ENCODE peak calls at places on chromosomes 11 and 22, in nine cellular contexts. O is AG09309, E is hepatocyte, Y is uterus, B is left lung, S is tibial nerve, G is foreskin fibroblast, U is body of pancreas, V is brain microvascular endothelial cell. M is an unnamed sample.

GRCh38 chr11:130103296-130103814 is 33.7 kb downstream of the APLP2 start:
- DNase-seq in E (peak), U (no peak), Y (no peak), V (peak), S (peak), O (peak), B (no peak), G (peak), M (peak)

GRCh38 chr11:96257972-96258951 is 84.7 kb downstream of the MAML2 start:
- DNase-seq in O (no peak), E (no peak), U (no peak), B (no peak), G (no peak), V (no peak), Y (no peak), S (no peak), M (no peak)

GRCh38 chr22:20904980-20905355 is 12.2 kb upstream of the CRKL start:
- DNase-seq in G (no peak), U (no peak), B (no peak), V (no peak), Y (no peak), E (no peak), O (no peak), S (no peak), M (no peak)

GRCh38 chr22:43402128-43402527 is 9.7 kb upstream of the MPPED1 start:
- DNase-seq in B (no peak), E (no peak), Y (no peak), S (no peak), V (no peak), U (no peak), O (no peak), G (no peak), M (no peak)

GRCh38 chr22:50102946-50103345 is 13.1 kb downstream of the MOV10L1 start:
- DNase-seq in Y (no peak), E (no peak), B (no peak), U (no peak), O (no peak), V (no peak), G (no peak), S (no peak), M (no peak)

GRCh38 chr11:132579686-132580085 is 952.6 kb downstream of the OPCML start:
- DNase-seq in V (no peak), S (no peak), Y (no peak), G (no peak), U (no peak), B (no peak), O (no peak), E (no peak), M (no peak)

GRCh38 chr11:40384991-40385390 is 1074.5 kb downstream of the LRRC4C start:
- DNase-seq in U (no peak), G (peak), S (no peak), Y (no peak), V (no peak), O (peak), E (no peak), B (no peak), M (peak)

GRCh38 chr11:11332141-11332710 is 20.8 kb downstream of the CSNK2A3 start:
- DNase-seq in U (no peak), G (no peak), Y (no peak), V (no peak), B (no peak), E (no peak), S (no peak), O (no peak), M (no peak)

GRCh38 chr11:46278387-46279173 is 1.1 kb downstream of the CREB3L1 start:
- DNase-seq in G (no peak), Y (peak), S (no peak), B (peak), U (peak), E (peak), V (peak), O (no peak), M (peak)

GRCh38 chr22:29879738-29880137 is 3.2 kb upstream of the MTMR3 start:
- DNase-seq in B (no peak), S (no peak), Y (no peak), U (no peak), G (no peak), O (no peak), V (no peak), E (no peak), M (no peak)

GRCh38 chr11:73194593-73194992 is 23.5 kb upstream of the P2RY2 start:
- DNase-seq in Y (no peak), O (no peak), U (no peak), B (peak), V (no peak), S (no peak), E (peak), G (no peak), M (no peak)
- H3K4me3 ChIP-seq in Y (no peak), O (no peak), U (no peak), B (no peak), V (no peak), S (no peak), E (no peak), G (no peak), M (no peak)

DNA sequence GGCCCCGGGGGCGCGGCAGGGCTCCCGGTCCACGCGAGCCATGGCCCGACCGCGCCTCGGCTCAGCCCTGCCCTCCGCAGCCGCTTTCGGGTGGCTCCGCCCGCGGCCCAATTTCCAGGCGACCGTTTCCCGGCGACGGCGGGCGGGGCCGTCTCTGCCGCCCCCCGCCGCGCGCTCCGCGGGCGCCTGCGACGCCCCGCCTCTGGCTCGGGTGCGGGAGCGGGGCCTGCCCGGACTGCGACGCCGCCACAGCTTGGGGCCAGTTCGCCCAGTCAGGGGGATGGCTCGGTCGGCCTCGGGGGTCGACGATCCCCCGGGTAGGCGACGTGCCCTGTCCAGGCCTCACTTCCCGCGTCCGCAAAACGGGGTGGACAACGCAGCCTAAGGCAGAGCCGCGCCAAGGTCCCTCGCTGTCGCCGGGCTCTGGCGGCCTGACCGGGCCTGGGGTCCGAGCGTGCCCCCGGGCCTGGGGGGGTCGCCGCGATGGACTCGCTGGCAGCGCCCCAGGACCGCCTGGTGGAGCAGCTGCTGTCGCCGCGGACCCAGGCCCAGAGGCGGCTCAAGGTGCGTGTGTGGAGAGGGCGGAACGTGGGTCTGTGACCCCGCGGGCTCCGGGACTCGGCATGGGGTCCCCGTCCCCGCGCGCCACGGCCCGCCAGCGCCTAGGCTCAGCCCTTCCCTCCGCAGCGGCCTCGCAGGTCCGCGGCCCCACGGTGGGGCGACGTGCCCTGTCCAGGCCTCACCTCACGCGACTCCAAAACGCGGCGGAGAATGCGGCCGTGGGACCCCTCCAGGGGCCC is 4.2 kb downstream of the SEPTIN5 start:
- DNase-seq in E (no peak), S (no peak), B (no peak), U (no peak), V (no peak), O (no peak), Y (no peak), G (no peak), M (no peak)
- TF ChIP-seq CTCF in E (no peak), S (no peak), B (peak), U (peak), V (no peak), O (no peak), Y (no peak), G (no peak), M (no peak)

GRCh38 chr22:40216041-40216756 is 38.5 kb downstream of the TNRC6B start:
- DNase-seq in B (no peak), O (no peak), V (no peak), Y (no peak), U (no peak), G (no peak), E (no peak), S (no peak), M (no peak)
- H3K4me3 ChIP-seq in B (no peak), O (no peak), V (no peak), Y (no peak), U (no peak), G (no peak), E (no peak), S (no peak), M (no peak)

GRCh38 chr22:42269407-42270177 is 861 bp downstream of the TCF20 start:
- DNase-seq in V (no peak), Y (peak), B (peak), U (peak), O (no peak), G (no peak), E (peak), S (no peak), M (peak)
- TF ChIP-seq CTCF in V (no peak), Y (no peak), B (no peak), U (no peak), O (no peak), G (no peak), E (no peak), S (no peak), M (no peak)

GRCh38 chr11:64268028-64268686 is 16.3 kb downstream of the BAD start:
- DNase-seq in V (no peak), Y (no peak), U (no peak), B (no peak), E (no peak), G (no peak), O (no peak), S (no peak), M (peak)
- H3K4me3 ChIP-seq in V (no peak), Y (peak), U (no peak), B (no peak), E (no peak), G (no peak), O (no peak), S (no peak), M (peak)

GRCh38 chr22:41197046-41197807 is 7.9 kb upstream of the L3MBTL2 start:
- DNase-seq in E (peak), O (no peak), B (peak), U (peak), G (peak), V (peak), Y (peak), S (peak), M (peak)
- TF ChIP-seq CTCF in E (peak), O (peak), B (no peak), U (no peak), G (no peak), V (peak), Y (peak), S (peak), M (peak)

DNA sequence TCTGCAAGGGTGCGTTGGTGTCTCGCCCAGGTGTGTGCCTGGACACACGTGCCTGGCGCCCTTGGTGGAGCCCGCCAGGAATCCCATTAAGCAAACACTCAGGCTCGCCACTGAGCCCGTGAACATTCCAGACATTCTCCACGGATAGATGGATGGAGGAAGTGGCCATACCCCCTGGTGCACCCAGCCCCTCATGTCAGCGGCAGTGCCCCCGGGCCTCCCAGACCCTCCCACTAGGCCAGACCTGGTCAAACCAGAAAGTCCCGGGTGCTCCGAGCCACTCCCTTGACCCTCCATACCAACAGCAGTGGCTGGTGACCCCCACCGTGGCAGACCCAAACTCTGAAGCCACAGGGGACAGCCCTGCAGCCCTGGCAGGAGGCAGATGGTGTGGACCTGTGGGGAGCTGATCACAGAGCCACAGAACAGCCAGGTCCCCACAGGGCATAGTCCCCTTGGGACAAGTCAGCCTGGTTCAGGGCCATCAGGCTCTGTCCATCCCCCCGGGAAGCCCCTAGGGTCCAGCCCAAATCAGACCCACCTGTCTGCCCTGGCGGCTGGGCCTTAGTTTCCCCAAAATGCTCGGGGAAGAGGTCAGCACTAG is 1.9 kb downstream of the EPS8L2 start:
- DNase-seq in O (no peak), V (no peak), B (no peak), S (no peak), U (peak), Y (no peak), G (no peak), E (peak), M (no peak)
- H3K4me3 ChIP-seq in O (no peak), V (no peak), B (no peak), S (no peak), U (no peak), Y (no peak), G (no peak), E (peak), M (no peak)

GRCh38 chr11:90434858-90435257 is 212.0 kb upstream of the CHORDC1 start:
- DNase-seq in S (no peak), Y (no peak), G (no peak), O (no peak), B (no peak), V (peak), E (peak), U (no peak), M (no peak)
- TF ChIP-seq CTCF in S (no peak), Y (no peak), G (no peak), O (no peak), B (no peak), V (no peak), E (peak), U (no peak), M (no peak)

GRCh38 chr11:65435981-65436411 is 13.4 kb downstream of the NEAT1 start:
- DNase-seq in V (peak), Y (peak), B (peak), S (no peak), E (no peak), O (no peak), U (peak), G (no peak), M (peak)
- H3K4me3 ChIP-seq in V (no peak), Y (no peak), B (no peak), S (no peak), E (no peak), O (no peak), U (no peak), G (peak), M (peak)